ENCODE peak calls at places on chromosomes 2 and 18, in ten cellular contexts. One of them, this sample, is unnamed.

GRCh38 chr2:37412201-37412600 is 67.8 kb downstream of the QPCT start:
- DNase-seq in Right ventricle myocardium superior: no peak
- DNase-seq in AG09319: no peak
- DNase-seq in stimulated activated CD4-positive, alpha-beta T cell treated with anti-CD3 and anti-CD28 coated beads, Interleukin-1b, Interleukin-23, amount 100 ng/mL, for 24 hours: no peak
- DNase-seq in posterior vena cava: no peak
- DNase-seq in lower lobe of right lung: no peak
- DNase-seq in NCI-H2081: no peak
- DNase-seq in transverse colon: no peak
- DNase-seq in EL: no peak
- DNase-seq in foreskin melanocyte: no peak
- DNase-seq in this sample: no peak

GRCh38 chr18:58315739-58316215 is 271.8 kb downstream of the NEDD4L start:
- DNase-seq in stimulated activated CD4-positive, alpha-beta T cell treated with anti-CD3 and anti-CD28 coated beads, Interleukin-1b, Interleukin-23, amount 100 ng/mL, for 24 hours: no peak
- DNase-seq in posterior vena cava: no peak
- DNase-seq in EL: no peak
- DNase-seq in foreskin melanocyte: peak; percentile 92
- DNase-seq in AG09319: no peak
- DNase-seq in Right ventricle myocardium superior: peak; percentile 53
- DNase-seq in lower lobe of right lung: no peak
- DNase-seq in transverse colon: peak; percentile 61
- DNase-seq in NCI-H2081: no peak
- DNase-seq in this sample: no peak

GRCh38 chr18:45588284-45588683 is 27.0 kb upstream of the SLC14A2 start:
- DNase-seq in AG09319: no peak
- DNase-seq in posterior vena cava: no peak
- DNase-seq in NCI-H2081: no peak
- DNase-seq in EL: peak; percentile 81
- DNase-seq in Right ventricle myocardium superior: no peak
- DNase-seq in stimulated activated CD4-positive, alpha-beta T cell treated with anti-CD3 and anti-CD28 coated beads, Interleukin-1b, Interleukin-23, amount 100 ng/mL, for 24 hours: no peak
- DNase-seq in foreskin melanocyte: peak; percentile 3
- DNase-seq in transverse colon: no peak
- DNase-seq in lower lobe of right lung: no peak
- DNase-seq in this sample: no peak

GRCh38 chr18:44725300-44726096 is 44.8 kb downstream of the SETBP1 start:
- DNase-seq in NCI-H2081: no peak
- DNase-seq in AG09319: no peak
- DNase-seq in foreskin melanocyte: no peak
- DNase-seq in Right ventricle myocardium superior: peak; percentile 55
- DNase-seq in EL: peak; percentile 68
- DNase-seq in lower lobe of right lung: no peak
- DNase-seq in posterior vena cava: peak; percentile 83
- DNase-seq in stimulated activated CD4-positive, alpha-beta T cell treated with anti-CD3 and anti-CD28 coated beads, Interleukin-1b, Interleukin-23, amount 100 ng/mL, for 24 hours: peak; percentile 56
- DNase-seq in transverse colon: peak; percentile 56
- DNase-seq in this sample: no peak

GRCh38 chr2:224127871-224128501 is 88.9 kb upstream of the SERPINE2 start:
- DNase-seq in EL: peak; percentile 46
- DNase-seq in foreskin melanocyte: no peak
- DNase-seq in transverse colon: no peak
- DNase-seq in Right ventricle myocardium superior: no peak
- DNase-seq in posterior vena cava: no peak
- DNase-seq in stimulated activated CD4-positive, alpha-beta T cell treated with anti-CD3 and anti-CD28 coated beads, Interleukin-1b, Interleukin-23, amount 100 ng/mL, for 24 hours: no peak
- DNase-seq in lower lobe of right lung: no peak
- DNase-seq in NCI-H2081: no peak
- DNase-seq in AG09319: no peak
- DNase-seq in this sample: no peak

GRCh38 chr2:203683932-203684556 is 22.4 kb upstream of the CD28 start:
- DNase-seq in NCI-H2081: no peak
- DNase-seq in stimulated activated CD4-positive, alpha-beta T cell treated with anti-CD3 and anti-CD28 coated beads, Interleukin-1b, Interleukin-23, amount 100 ng/mL, for 24 hours: no peak
- DNase-seq in Right ventricle myocardium superior: no peak
- DNase-seq in AG09319: no peak
- DNase-seq in posterior vena cava: no peak
- DNase-seq in transverse colon: no peak
- DNase-seq in foreskin melanocyte: no peak
- DNase-seq in EL: peak; percentile 86
- DNase-seq in lower lobe of right lung: no peak
- DNase-seq in this sample: no peak

GRCh38 chr2:74552914-74553811 is 579 bp downstream of the LOXL3 start:
- DNase-seq in stimulated activated CD4-positive, alpha-beta T cell treated with anti-CD3 and anti-CD28 coated beads, Interleukin-1b, Interleukin-23, amount 100 ng/mL, for 24 hours: no peak
- DNase-seq in Right ventricle myocardium superior: no peak
- DNase-seq in EL: peak; percentile 59
- DNase-seq in NCI-H2081: no peak
- DNase-seq in posterior vena cava: peak; percentile 79
- DNase-seq in lower lobe of right lung: no peak
- DNase-seq in foreskin melanocyte: no peak
- DNase-seq in AG09319: no peak
- DNase-seq in transverse colon: no peak
- DNase-seq in this sample: no peak

GRCh38 chr18:22032392-22032961 is 136.9 kb upstream of the GATA6 start:
- DNase-seq in foreskin melanocyte: no peak
- DNase-seq in lower lobe of right lung: no peak
- DNase-seq in transverse colon: peak; percentile 20
- DNase-seq in NCI-H2081: no peak
- DNase-seq in stimulated activated CD4-positive, alpha-beta T cell treated with anti-CD3 and anti-CD28 coated beads, Interleukin-1b, Interleukin-23, amount 100 ng/mL, for 24 hours: no peak
- DNase-seq in Right ventricle myocardium superior: no peak
- DNase-seq in AG09319: peak; percentile 2
- DNase-seq in posterior vena cava: no peak
- DNase-seq in EL: peak; percentile 89
- DNase-seq in this sample: peak; percentile 45

GRCh38 chr2:55120634-55121359 is 70.5 kb upstream of the RTN4 start:
- DNase-seq in NCI-H2081: no peak
- DNase-seq in lower lobe of right lung: no peak
- DNase-seq in posterior vena cava: peak; percentile 85
- DNase-seq in Right ventricle myocardium superior: peak; percentile 73
- DNase-seq in EL: peak; percentile 43
- DNase-seq in AG09319: no peak
- DNase-seq in stimulated activated CD4-positive, alpha-beta T cell treated with anti-CD3 and anti-CD28 coated beads, Interleukin-1b, Interleukin-23, amount 100 ng/mL, for 24 hours: no peak
- DNase-seq in foreskin melanocyte: peak; percentile 59
- DNase-seq in transverse colon: peak; percentile 16
- DNase-seq in this sample: no peak

GRCh38 chr2:181682795-181683517 is 2.6 kb upstream of the NEUROD1 start:
- DNase-seq in transverse colon: no peak
- DNase-seq in EL: no peak
- DNase-seq in AG09319: no peak
- DNase-seq in foreskin melanocyte: no peak
- DNase-seq in posterior vena cava: peak; percentile 75
- DNase-seq in stimulated activated CD4-positive, alpha-beta T cell treated with anti-CD3 and anti-CD28 coated beads, Interleukin-1b, Interleukin-23, amount 100 ng/mL, for 24 hours: no peak
- DNase-seq in lower lobe of right lung: no peak
- DNase-seq in NCI-H2081: no peak
- DNase-seq in Right ventricle myocardium superior: no peak
- DNase-seq in this sample: no peak